ENCODE peak calls at places on chromosomes 13 and 19, in ten cellular contexts. One of them, this sample, is unnamed.

GRCh38 chr13:67230774-67231480 is 791 bp upstream of the PCDH9 start:
- DNase-seq in HFFc6: peak
- DNase-seq in BE2C: peak
- DNase-seq in tibial artery: peak
- DNase-seq in NB4: peak
- DNase-seq in stomach: peak
- DNase-seq in RWPE1: peak
- DNase-seq in tibial nerve: peak
- DNase-seq in Calu3: peak
- DNase-seq in coronary artery: peak
- DNase-seq in this sample: peak

GRCh38 chr19:41872775-41873647 is 4.1 kb upstream of the CD79A start:
- DNase-seq in HFFc6: peak
- DNase-seq in BE2C: peak
- DNase-seq in tibial artery: no peak
- DNase-seq in NB4: peak
- DNase-seq in stomach: peak
- DNase-seq in RWPE1: peak
- DNase-seq in tibial nerve: no peak
- DNase-seq in Calu3: peak
- DNase-seq in coronary artery: no peak
- DNase-seq in this sample: no peak

GRCh38 chr13:76822691-76823267 is 63.4 kb downstream of the KCTD12 start:
- DNase-seq in HFFc6: peak
- DNase-seq in BE2C: no peak
- DNase-seq in tibial artery: no peak
- DNase-seq in NB4: peak
- DNase-seq in stomach: no peak
- DNase-seq in RWPE1: peak
- DNase-seq in tibial nerve: no peak
- DNase-seq in Calu3: no peak
- DNase-seq in coronary artery: no peak
- DNase-seq in this sample: no peak

GRCh38 chr13:37797606-37798005 is 72.0 kb downstream of the TRPC4 start:
- DNase-seq in HFFc6: no peak
- DNase-seq in BE2C: no peak
- DNase-seq in tibial artery: no peak
- DNase-seq in NB4: no peak
- DNase-seq in stomach: no peak
- DNase-seq in RWPE1: no peak
- DNase-seq in tibial nerve: no peak
- DNase-seq in Calu3: no peak
- DNase-seq in coronary artery: no peak
- DNase-seq in this sample: no peak

GRCh38 chr19:51566489-51567100 is 4.5 kb upstream of the ZNF175 start:
- DNase-seq in HFFc6: no peak
- DNase-seq in BE2C: no peak
- DNase-seq in tibial artery: no peak
- DNase-seq in NB4: peak
- DNase-seq in stomach: no peak
- DNase-seq in RWPE1: no peak
- DNase-seq in tibial nerve: no peak
- DNase-seq in Calu3: no peak
- DNase-seq in coronary artery: no peak
- DNase-seq in this sample: no peak

GRCh38 chr19:45469835-45470146 is 2.0 kb downstream of the FOSB start:
- DNase-seq in HFFc6: no peak
- DNase-seq in BE2C: peak
- DNase-seq in tibial artery: peak
- DNase-seq in NB4: no peak
- DNase-seq in stomach: peak
- DNase-seq in RWPE1: peak
- DNase-seq in tibial nerve: no peak
- DNase-seq in Calu3: no peak
- DNase-seq in coronary artery: no peak
- DNase-seq in this sample: no peak

GRCh38 chr19:11479470-11480080 is 1.3 kb downstream of the ELAVL3 start:
- DNase-seq in HFFc6: no peak
- DNase-seq in BE2C: peak
- DNase-seq in tibial artery: no peak
- DNase-seq in NB4: no peak
- DNase-seq in stomach: no peak
- DNase-seq in RWPE1: peak
- DNase-seq in tibial nerve: no peak
- DNase-seq in Calu3: no peak
- DNase-seq in coronary artery: no peak
- DNase-seq in this sample: no peak

GRCh38 chr13:32824671-32825070 is 191.6 kb upstream of the KL start:
- DNase-seq in HFFc6: peak
- DNase-seq in BE2C: no peak
- DNase-seq in tibial artery: no peak
- DNase-seq in NB4: no peak
- DNase-seq in stomach: no peak
- DNase-seq in RWPE1: peak
- DNase-seq in tibial nerve: no peak
- DNase-seq in Calu3: no peak
- DNase-seq in coronary artery: no peak
- DNase-seq in this sample: no peak

GRCh38 chr19:52351512-52351911 is 15.5 kb downstream of the ZNF610 start:
- DNase-seq in HFFc6: no peak
- DNase-seq in BE2C: no peak
- DNase-seq in tibial artery: no peak
- DNase-seq in NB4: peak
- DNase-seq in stomach: no peak
- DNase-seq in RWPE1: no peak
- DNase-seq in tibial nerve: no peak
- DNase-seq in Calu3: no peak
- DNase-seq in coronary artery: no peak
- DNase-seq in this sample: no peak

GRCh38 chr13:30119476-30119875 is 187.9 kb downstream of the KATNAL1 start:
- DNase-seq in HFFc6: peak
- DNase-seq in BE2C: no peak
- DNase-seq in tibial artery: no peak
- DNase-seq in NB4: peak
- DNase-seq in stomach: no peak
- DNase-seq in RWPE1: no peak
- DNase-seq in tibial nerve: no peak
- DNase-seq in Calu3: no peak
- DNase-seq in coronary artery: no peak
- DNase-seq in this sample: peak

GRCh38 chr13:104779311-104779710 is 1713.1 kb upstream of the SLC10A2 start:
- DNase-seq in HFFc6: no peak
- DNase-seq in BE2C: no peak
- DNase-seq in tibial artery: no peak
- DNase-seq in NB4: no peak
- DNase-seq in stomach: no peak
- DNase-seq in RWPE1: peak
- DNase-seq in tibial nerve: no peak
- DNase-seq in Calu3: no peak
- DNase-seq in coronary artery: no peak
- DNase-seq in this sample: no peak

GRCh38 chr19:13095393-13095784 is 7.3 kb downstream of the LYL1 start:
- DNase-seq in HFFc6: no peak
- DNase-seq in BE2C: no peak
- DNase-seq in tibial artery: no peak
- DNase-seq in NB4: peak
- DNase-seq in stomach: no peak
- DNase-seq in RWPE1: no peak
- DNase-seq in tibial nerve: no peak
- DNase-seq in Calu3: no peak
- DNase-seq in coronary artery: no peak
- DNase-seq in this sample: no peak

GRCh38 chr13:109389456-109389855 is 396.9 kb downstream of the IRS2 start:
- DNase-seq in HFFc6: peak
- DNase-seq in BE2C: no peak
- DNase-seq in tibial artery: no peak
- DNase-seq in NB4: no peak
- DNase-seq in stomach: no peak
- DNase-seq in RWPE1: no peak
- DNase-seq in tibial nerve: no peak
- DNase-seq in Calu3: no peak
- DNase-seq in coronary artery: no peak
- DNase-seq in this sample: no peak

GRCh38 chr19:49997709-49998108 is 27.5 kb downstream of the VRK3 start:
- DNase-seq in HFFc6: no peak
- DNase-seq in BE2C: peak
- DNase-seq in tibial artery: no peak
- DNase-seq in NB4: peak
- DNase-seq in stomach: no peak
- DNase-seq in RWPE1: peak
- DNase-seq in tibial nerve: no peak
- DNase-seq in Calu3: peak
- DNase-seq in coronary artery: no peak
- DNase-seq in this sample: no peak

GRCh38 chr13:106851251-106851650 is 283.3 kb upstream of the ARGLU1 start:
- DNase-seq in HFFc6: no peak
- DNase-seq in BE2C: no peak
- DNase-seq in tibial artery: no peak
- DNase-seq in NB4: no peak
- DNase-seq in stomach: no peak
- DNase-seq in RWPE1: peak
- DNase-seq in tibial nerve: no peak
- DNase-seq in Calu3: no peak
- DNase-seq in coronary artery: no peak
- DNase-seq in this sample: no peak

GRCh38 chr13:30850204-30850866 is 55.7 kb upstream of the MEDAG start:
- DNase-seq in HFFc6: no peak
- DNase-seq in BE2C: no peak
- DNase-seq in tibial artery: no peak
- DNase-seq in NB4: no peak
- DNase-seq in stomach: no peak
- DNase-seq in RWPE1: no peak
- DNase-seq in tibial nerve: no peak
- DNase-seq in Calu3: no peak
- DNase-seq in coronary artery: no peak
- DNase-seq in this sample: no peak

GRCh38 chr13:49435992-49436391 is 7.9 kb downstream of the CAB39L start:
- DNase-seq in HFFc6: peak
- DNase-seq in BE2C: no peak
- DNase-seq in tibial artery: no peak
- DNase-seq in NB4: no peak
- DNase-seq in stomach: no peak
- DNase-seq in RWPE1: no peak
- DNase-seq in tibial nerve: no peak
- DNase-seq in Calu3: no peak
- DNase-seq in coronary artery: no peak
- DNase-seq in this sample: no peak

GRCh38 chr19:51123381-51124186 is 1.1 kb upstream of the SIGLEC9 start:
- DNase-seq in HFFc6: no peak
- DNase-seq in BE2C: no peak
- DNase-seq in tibial artery: no peak
- DNase-seq in NB4: peak
- DNase-seq in stomach: peak
- DNase-seq in RWPE1: no peak
- DNase-seq in tibial nerve: peak
- DNase-seq in Calu3: no peak
- DNase-seq in coronary artery: no peak
- DNase-seq in this sample: no peak

DNA sequence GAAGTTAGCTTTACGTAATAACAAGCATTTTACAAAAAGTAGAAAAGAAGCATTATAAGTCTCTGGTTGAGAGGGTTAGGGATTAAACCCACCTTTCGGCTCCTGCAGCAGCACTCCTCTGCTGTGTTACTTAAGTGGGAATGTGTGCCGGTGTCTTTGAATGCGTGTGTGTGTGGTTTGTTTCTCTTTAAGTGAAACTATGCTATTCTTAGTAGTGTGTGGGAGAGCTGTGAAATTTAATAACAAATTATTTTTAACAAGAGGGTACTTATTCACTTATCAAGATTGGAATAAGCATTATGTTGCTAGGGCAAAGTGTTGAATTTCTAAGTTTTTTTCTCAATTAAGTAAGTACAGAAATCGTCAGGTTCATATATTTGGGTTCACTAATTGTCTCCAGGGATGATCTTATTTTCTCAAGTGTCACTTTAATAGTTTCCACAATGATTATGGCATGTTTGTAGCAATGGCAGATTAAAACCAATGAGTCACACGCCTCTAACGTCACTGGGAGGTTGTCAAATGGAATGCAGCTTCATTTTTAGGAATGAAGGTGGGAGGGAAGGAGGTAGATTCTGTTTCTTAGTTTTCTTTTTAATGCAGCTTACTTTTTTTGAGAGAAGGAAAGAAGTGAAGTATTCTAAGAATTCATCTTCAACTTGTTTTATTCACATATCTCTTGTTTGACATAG is 151.3 kb downstream of the LMO7 start:
- DNase-seq in HFFc6: peak
- DNase-seq in BE2C: no peak
- DNase-seq in tibial artery: no peak
- DNase-seq in NB4: no peak
- DNase-seq in stomach: no peak
- DNase-seq in RWPE1: no peak
- DNase-seq in tibial nerve: no peak
- DNase-seq in Calu3: no peak
- DNase-seq in coronary artery: no peak
- DNase-seq in this sample: no peak
- TF ChIP-seq CTCF in HFFc6: no peak
- TF ChIP-seq CTCF in BE2C: no peak
- TF ChIP-seq CTCF in tibial artery: no peak
- TF ChIP-seq CTCF in NB4: no peak
- TF ChIP-seq CTCF in stomach: no peak
- TF ChIP-seq CTCF in RWPE1: no peak
- TF ChIP-seq CTCF in tibial nerve: no peak
- TF ChIP-seq CTCF in Calu3: no peak
- TF ChIP-seq CTCF in coronary artery: no peak
- TF ChIP-seq CTCF in this sample: no peak

GRCh38 chr13:78193853-78194252 is 275.2 kb upstream of the EDNRB start:
- DNase-seq in HFFc6: no peak
- DNase-seq in BE2C: no peak
- DNase-seq in tibial artery: no peak
- DNase-seq in NB4: no peak
- DNase-seq in stomach: no peak
- DNase-seq in RWPE1: no peak
- DNase-seq in tibial nerve: no peak
- DNase-seq in Calu3: no peak
- DNase-seq in coronary artery: no peak
- DNase-seq in this sample: no peak
- TF ChIP-seq CTCF in HFFc6: no peak
- TF ChIP-seq CTCF in BE2C: no peak
- TF ChIP-seq CTCF in tibial artery: no peak
- TF ChIP-seq CTCF in NB4: no peak
- TF ChIP-seq CTCF in stomach: no peak
- TF ChIP-seq CTCF in RWPE1: no peak
- TF ChIP-seq CTCF in tibial nerve: no peak
- TF ChIP-seq CTCF in Calu3: no peak
- TF ChIP-seq CTCF in coronary artery: no peak
- TF ChIP-seq CTCF in this sample: no peak

GRCh38 chr13:110890279-110891150 is 24.4 kb downstream of the ANKRD10 start:
- DNase-seq in HFFc6: no peak
- DNase-seq in BE2C: no peak
- DNase-seq in tibial artery: no peak
- DNase-seq in NB4: no peak
- DNase-seq in stomach: no peak
- DNase-seq in RWPE1: no peak
- DNase-seq in tibial nerve: no peak
- DNase-seq in Calu3: no peak
- DNase-seq in coronary artery: no peak
- DNase-seq in this sample: no peak
- TF ChIP-seq CTCF in HFFc6: no peak
- TF ChIP-seq CTCF in BE2C: no peak
- TF ChIP-seq CTCF in tibial artery: no peak
- TF ChIP-seq CTCF in NB4: no peak
- TF ChIP-seq CTCF in stomach: no peak
- TF ChIP-seq CTCF in RWPE1: no peak
- TF ChIP-seq CTCF in tibial nerve: no peak
- TF ChIP-seq CTCF in Calu3: no peak
- TF ChIP-seq CTCF in coronary artery: no peak
- TF ChIP-seq CTCF in this sample: no peak

GRCh38 chr13:89115307-89115706 is 1444.1 kb downstream of the SLITRK5 start:
- DNase-seq in HFFc6: no peak
- DNase-seq in BE2C: no peak
- DNase-seq in tibial artery: no peak
- DNase-seq in NB4: peak
- DNase-seq in stomach: no peak
- DNase-seq in RWPE1: no peak
- DNase-seq in tibial nerve: no peak
- DNase-seq in Calu3: no peak
- DNase-seq in coronary artery: no peak
- DNase-seq in this sample: no peak
- TF ChIP-seq CTCF in HFFc6: peak
- TF ChIP-seq CTCF in BE2C: peak
- TF ChIP-seq CTCF in tibial artery: no peak
- TF ChIP-seq CTCF in NB4: peak
- TF ChIP-seq CTCF in stomach: no peak
- TF ChIP-seq CTCF in RWPE1: no peak
- TF ChIP-seq CTCF in tibial nerve: no peak
- TF ChIP-seq CTCF in Calu3: no peak
- TF ChIP-seq CTCF in coronary artery: no peak
- TF ChIP-seq CTCF in this sample: no peak

This sample was measured in AG09319.